ENCODE peak calls at places on chromosomes 5 and 9, in eight cellular contexts. One of them, this sample, is unnamed.

GRCh38 chr5:156647034-156647451 is 203.1 kb upstream of the PPP1R2B start:
- DNase-seq in CD8-positive, alpha-beta T cell: no peak
- DNase-seq in mucosa of descending colon: no peak
- DNase-seq in adipocyte: peak; percentile 11
- DNase-seq in OCI-LY7: no peak
- DNase-seq in H1: no peak
- DNase-seq in stomach: no peak
- DNase-seq in heart right ventricle: no peak
- DNase-seq in this sample: no peak

GRCh38 chr5:137594717-137595116 is 95.6 kb upstream of the SPOCK1 start:
- DNase-seq in CD8-positive, alpha-beta T cell: no peak
- DNase-seq in mucosa of descending colon: no peak
- DNase-seq in adipocyte: peak; percentile 26
- DNase-seq in OCI-LY7: no peak
- DNase-seq in H1: no peak
- DNase-seq in stomach: no peak
- DNase-seq in heart right ventricle: no peak
- DNase-seq in this sample: no peak

GRCh38 chr9:92686954-92687353 is 17.0 kb upstream of the IPPK start:
- DNase-seq in CD8-positive, alpha-beta T cell: no peak
- DNase-seq in mucosa of descending colon: no peak
- DNase-seq in adipocyte: no peak
- DNase-seq in OCI-LY7: peak; percentile 35
- DNase-seq in H1: no peak
- DNase-seq in stomach: no peak
- DNase-seq in heart right ventricle: no peak
- DNase-seq in this sample: no peak

GRCh38 chr5:173671121-173671949 is 54.9 kb upstream of the BOD1 start:
- DNase-seq in CD8-positive, alpha-beta T cell: peak; percentile 29
- DNase-seq in mucosa of descending colon: no peak
- DNase-seq in adipocyte: peak; percentile 24
- DNase-seq in OCI-LY7: no peak
- DNase-seq in H1: no peak
- DNase-seq in stomach: peak; percentile 80
- DNase-seq in heart right ventricle: peak; percentile 47
- DNase-seq in this sample: no peak

GRCh38 chr9:109894444-109894843 is 114.4 kb downstream of the PALM2AKAP2 start:
- DNase-seq in CD8-positive, alpha-beta T cell: no peak
- DNase-seq in mucosa of descending colon: no peak
- DNase-seq in adipocyte: no peak
- DNase-seq in OCI-LY7: no peak
- DNase-seq in H1: no peak
- DNase-seq in stomach: no peak
- DNase-seq in heart right ventricle: no peak
- DNase-seq in this sample: no peak

GRCh38 chr9:4674783-4675182 is 4.6 kb upstream of the CDC37L1 start:
- DNase-seq in CD8-positive, alpha-beta T cell: no peak
- DNase-seq in mucosa of descending colon: no peak
- DNase-seq in adipocyte: peak; percentile 95
- DNase-seq in OCI-LY7: no peak
- DNase-seq in H1: no peak
- DNase-seq in stomach: no peak
- DNase-seq in heart right ventricle: no peak
- DNase-seq in this sample: no peak

GRCh38 chr5:111461934-111462333 is 50.4 kb downstream of the STARD4 start:
- DNase-seq in CD8-positive, alpha-beta T cell: no peak
- DNase-seq in mucosa of descending colon: no peak
- DNase-seq in adipocyte: no peak
- DNase-seq in OCI-LY7: peak; percentile 7
- DNase-seq in H1: no peak
- DNase-seq in stomach: no peak
- DNase-seq in heart right ventricle: no peak
- DNase-seq in this sample: no peak

GRCh38 chr5:170439944-170440269 is 50.7 kb upstream of the KCNMB1 start:
- DNase-seq in CD8-positive, alpha-beta T cell: peak; percentile 2
- DNase-seq in mucosa of descending colon: no peak
- DNase-seq in adipocyte: no peak
- DNase-seq in OCI-LY7: no peak
- DNase-seq in H1: no peak
- DNase-seq in stomach: no peak
- DNase-seq in heart right ventricle: no peak
- DNase-seq in this sample: no peak

GRCh38 chr9:72623156-72623555 is 101.7 kb downstream of the TMC1 start:
- DNase-seq in CD8-positive, alpha-beta T cell: no peak
- DNase-seq in mucosa of descending colon: no peak
- DNase-seq in adipocyte: peak; percentile 18
- DNase-seq in OCI-LY7: no peak
- DNase-seq in H1: no peak
- DNase-seq in stomach: no peak
- DNase-seq in heart right ventricle: no peak
- DNase-seq in this sample: no peak

GRCh38 chr5:107472620-107473064 is 198.1 kb downstream of the EFNA5 start:
- DNase-seq in CD8-positive, alpha-beta T cell: no peak
- DNase-seq in mucosa of descending colon: no peak
- DNase-seq in adipocyte: no peak
- DNase-seq in OCI-LY7: no peak
- DNase-seq in H1: peak; percentile 63
- DNase-seq in stomach: no peak
- DNase-seq in heart right ventricle: no peak
- DNase-seq in this sample: no peak

GRCh38 chr9:112179816-112180215 is 4.7 kb upstream of the SUSD1 start:
- DNase-seq in CD8-positive, alpha-beta T cell: no peak
- DNase-seq in mucosa of descending colon: no peak
- DNase-seq in adipocyte: peak; percentile 50
- DNase-seq in OCI-LY7: no peak
- DNase-seq in H1: no peak
- DNase-seq in stomach: no peak
- DNase-seq in heart right ventricle: no peak
- DNase-seq in this sample: no peak

GRCh38 chr9:104948277-104948676 is 20.3 kb upstream of the ABCA1 start:
- DNase-seq in CD8-positive, alpha-beta T cell: no peak
- DNase-seq in mucosa of descending colon: no peak
- DNase-seq in adipocyte: no peak
- DNase-seq in OCI-LY7: no peak
- DNase-seq in H1: no peak
- DNase-seq in stomach: no peak
- DNase-seq in heart right ventricle: no peak
- DNase-seq in this sample: no peak

GRCh38 chr9:135662758-135663450 is at the start of gene LCN9:
- DNase-seq in CD8-positive, alpha-beta T cell: no peak
- DNase-seq in mucosa of descending colon: no peak
- DNase-seq in adipocyte: peak; percentile 22
- DNase-seq in OCI-LY7: no peak
- DNase-seq in H1: no peak
- DNase-seq in stomach: no peak
- DNase-seq in heart right ventricle: no peak
- DNase-seq in this sample: no peak

GRCh38 chr5:76546497-76547102 is 76.6 kb downstream of the F2RL2 start:
- DNase-seq in CD8-positive, alpha-beta T cell: no peak
- DNase-seq in mucosa of descending colon: no peak
- DNase-seq in adipocyte: no peak
- DNase-seq in OCI-LY7: peak; percentile 11
- DNase-seq in H1: no peak
- DNase-seq in stomach: no peak
- DNase-seq in heart right ventricle: no peak
- DNase-seq in this sample: no peak

GRCh38 chr5:82635561-82636288 is 357.6 kb upstream of the RPS23 start:
- DNase-seq in CD8-positive, alpha-beta T cell: no peak
- DNase-seq in mucosa of descending colon: no peak
- DNase-seq in adipocyte: peak; percentile 79
- DNase-seq in OCI-LY7: no peak
- DNase-seq in H1: no peak
- DNase-seq in stomach: no peak
- DNase-seq in heart right ventricle: no peak
- DNase-seq in this sample: no peak

GRCh38 chr9:127895811-127896210 is 3.6 kb downstream of the ST6GALNAC6 start:
- DNase-seq in CD8-positive, alpha-beta T cell: no peak
- DNase-seq in mucosa of descending colon: no peak
- DNase-seq in adipocyte: no peak
- DNase-seq in OCI-LY7: no peak
- DNase-seq in H1: no peak
- DNase-seq in stomach: no peak
- DNase-seq in heart right ventricle: no peak
- DNase-seq in this sample: no peak

GRCh38 chr9:18238752-18239151 is 235.2 kb upstream of the ADAMTSL1 start:
- DNase-seq in CD8-positive, alpha-beta T cell: no peak
- DNase-seq in mucosa of descending colon: no peak
- DNase-seq in adipocyte: peak; percentile 66
- DNase-seq in OCI-LY7: no peak
- DNase-seq in H1: no peak
- DNase-seq in stomach: no peak
- DNase-seq in heart right ventricle: no peak
- DNase-seq in this sample: no peak

GRCh38 chr5:141821430-141821925 is 56.7 kb downstream of the PCDH1 start:
- DNase-seq in CD8-positive, alpha-beta T cell: no peak
- DNase-seq in mucosa of descending colon: no peak
- DNase-seq in adipocyte: peak; percentile 97
- DNase-seq in OCI-LY7: no peak
- DNase-seq in H1: no peak
- DNase-seq in stomach: no peak
- DNase-seq in heart right ventricle: no peak
- DNase-seq in this sample: no peak

GRCh38 chr9:38390442-38390841 is 2.1 kb upstream of the ALDH1B1 start:
- DNase-seq in CD8-positive, alpha-beta T cell: no peak
- DNase-seq in mucosa of descending colon: no peak
- DNase-seq in adipocyte: no peak
- DNase-seq in OCI-LY7: no peak
- DNase-seq in H1: no peak
- DNase-seq in stomach: no peak
- DNase-seq in heart right ventricle: no peak
- DNase-seq in this sample: no peak

GRCh38 chr9:74824654-74825053 is 63.1 kb downstream of the TRPM6 start:
- DNase-seq in CD8-positive, alpha-beta T cell: no peak
- DNase-seq in mucosa of descending colon: peak; percentile 92
- DNase-seq in adipocyte: peak; percentile 51
- DNase-seq in OCI-LY7: no peak
- DNase-seq in H1: no peak
- DNase-seq in stomach: no peak
- DNase-seq in heart right ventricle: no peak
- DNase-seq in this sample: no peak

GRCh38 chr9:111828193-111828592 is 33.5 kb upstream of the SHOC1 start:
- DNase-seq in CD8-positive, alpha-beta T cell: no peak
- DNase-seq in mucosa of descending colon: peak; percentile 28
- DNase-seq in adipocyte: no peak
- DNase-seq in OCI-LY7: peak; percentile 23
- DNase-seq in H1: no peak
- DNase-seq in stomach: no peak
- DNase-seq in heart right ventricle: no peak
- DNase-seq in this sample: no peak

GRCh38 chr9:94156549-94157407 is 72.5 kb downstream of the PTPDC1 start:
- DNase-seq in CD8-positive, alpha-beta T cell: no peak
- DNase-seq in mucosa of descending colon: peak; percentile 85
- DNase-seq in adipocyte: peak; percentile 55
- DNase-seq in OCI-LY7: no peak
- DNase-seq in H1: no peak
- DNase-seq in stomach: peak; percentile 89
- DNase-seq in heart right ventricle: peak; percentile 71
- DNase-seq in this sample: no peak

GRCh38 chr9:1883004-1883403 is 132.1 kb upstream of the SMARCA2 start:
- DNase-seq in CD8-positive, alpha-beta T cell: no peak
- DNase-seq in mucosa of descending colon: no peak
- DNase-seq in adipocyte: no peak
- DNase-seq in OCI-LY7: no peak
- DNase-seq in H1: no peak
- DNase-seq in stomach: no peak
- DNase-seq in heart right ventricle: no peak
- DNase-seq in this sample: no peak

GRCh38 chr5:177437623-177438022 is 9.0 kb upstream of the PRR7 start:
- DNase-seq in CD8-positive, alpha-beta T cell: no peak
- DNase-seq in mucosa of descending colon: no peak
- DNase-seq in adipocyte: no peak
- DNase-seq in OCI-LY7: no peak
- DNase-seq in H1: no peak
- DNase-seq in stomach: no peak
- DNase-seq in heart right ventricle: no peak
- DNase-seq in this sample: no peak

GRCh38 chr5:543351-543750 is 19.1 kb upstream of the SLC9A3 start:
- DNase-seq in CD8-positive, alpha-beta T cell: no peak
- DNase-seq in mucosa of descending colon: no peak
- DNase-seq in adipocyte: no peak
- DNase-seq in OCI-LY7: no peak
- DNase-seq in H1: no peak
- DNase-seq in stomach: no peak
- DNase-seq in heart right ventricle: peak; percentile 5
- DNase-seq in this sample: no peak

GRCh38 chr9:122846371-122847060 is 18.1 kb upstream of the PDCL start:
- DNase-seq in CD8-positive, alpha-beta T cell: no peak
- DNase-seq in mucosa of descending colon: no peak
- DNase-seq in adipocyte: no peak
- DNase-seq in OCI-LY7: no peak
- DNase-seq in H1: no peak
- DNase-seq in stomach: no peak
- DNase-seq in heart right ventricle: no peak
- DNase-seq in this sample: no peak
- H3K4me3 ChIP-seq in CD8-positive, alpha-beta T cell: no peak overlapping the region
- H3K4me3 ChIP-seq in mucosa of descending colon: no peak overlapping the region
- H3K4me3 ChIP-seq in adipocyte: no peak overlapping the region
- H3K4me3 ChIP-seq in OCI-LY7: no peak overlapping the region
- H3K4me3 ChIP-seq in H1: no peak overlapping the region
- H3K4me3 ChIP-seq in stomach: no peak overlapping the region
- H3K4me3 ChIP-seq in heart right ventricle: no peak overlapping the region
- H3K4me3 ChIP-seq in this sample: no peak overlapping the region

GRCh38 chr9:137339606-137340462 is 37.8 kb upstream of the NRARP start:
- DNase-seq in CD8-positive, alpha-beta T cell: no peak
- DNase-seq in mucosa of descending colon: no peak
- DNase-seq in adipocyte: peak; percentile 13
- DNase-seq in OCI-LY7: no peak
- DNase-seq in H1: no peak
- DNase-seq in stomach: peak; percentile 8
- DNase-seq in heart right ventricle: no peak
- DNase-seq in this sample: no peak
- H3K9me3 ChIP-seq in CD8-positive, alpha-beta T cell: no peaks in the 10 kb centered on the region
- H3K9me3 ChIP-seq in mucosa of descending colon: no peaks in the 10 kb centered on the region
- H3K9me3 ChIP-seq in adipocyte: peaks cover 8% of the 10 kb centered on the region
- H3K9me3 ChIP-seq in OCI-LY7: no peaks in the 10 kb centered on the region
- H3K9me3 ChIP-seq in H1: peaks cover 12% of the 10 kb centered on the region
- H3K9me3 ChIP-seq in stomach: no peaks in the 10 kb centered on the region
- H3K9me3 ChIP-seq in heart right ventricle: no peaks in the 10 kb centered on the region
- H3K9me3 ChIP-seq in this sample: no peaks in the 10 kb centered on the region

GRCh38 chr9:78167356-78167755 is 68.5 kb upstream of the CEP78 start:
- DNase-seq in CD8-positive, alpha-beta T cell: no peak
- DNase-seq in mucosa of descending colon: peak; percentile 40
- DNase-seq in adipocyte: peak; percentile 23
- DNase-seq in OCI-LY7: no peak
- DNase-seq in H1: no peak
- DNase-seq in stomach: peak; percentile 32
- DNase-seq in heart right ventricle: no peak
- DNase-seq in this sample: no peak

GRCh38 chr9:78158286-78158685 is 77.6 kb upstream of the CEP78 start:
- DNase-seq in CD8-positive, alpha-beta T cell: no peak
- DNase-seq in mucosa of descending colon: no peak
- DNase-seq in adipocyte: no peak
- DNase-seq in OCI-LY7: no peak
- DNase-seq in H1: no peak
- DNase-seq in stomach: no peak
- DNase-seq in heart right ventricle: no peak
- DNase-seq in this sample: no peak

GRCh38 chr9:78163834-78164233 is 72.0 kb upstream of the CEP78 start:
- DNase-seq in CD8-positive, alpha-beta T cell: no peak
- DNase-seq in mucosa of descending colon: no peak
- DNase-seq in adipocyte: no peak
- DNase-seq in OCI-LY7: no peak
- DNase-seq in H1: no peak
- DNase-seq in stomach: no peak
- DNase-seq in heart right ventricle: no peak
- DNase-seq in this sample: no peak
- H3K4me1 ChIP-seq in CD8-positive, alpha-beta T cell: no peaks in the 10 kb centered on the region
- H3K4me1 ChIP-seq in mucosa of descending colon: no peaks in the 10 kb centered on the region
- H3K4me1 ChIP-seq in adipocyte: no peaks in the 10 kb centered on the region
- H3K4me1 ChIP-seq in OCI-LY7: no peaks in the 10 kb centered on the region
- H3K4me1 ChIP-seq in H1: no peaks in the 10 kb centered on the region
- H3K4me1 ChIP-seq in stomach: no peaks in the 10 kb centered on the region
- H3K4me1 ChIP-seq in heart right ventricle: no peaks in the 10 kb centered on the region
- H3K4me1 ChIP-seq in this sample: no peaks in the 10 kb centered on the region

GRCh38 chr9:20001058-20001457 is 212.2 kb upstream of the SLC24A2 start:
- DNase-seq in CD8-positive, alpha-beta T cell: no peak
- DNase-seq in mucosa of descending colon: no peak
- DNase-seq in adipocyte: no peak
- DNase-seq in OCI-LY7: no peak
- DNase-seq in H1: no peak
- DNase-seq in stomach: no peak
- DNase-seq in heart right ventricle: no peak
- DNase-seq in this sample: no peak
- H3K4me3 ChIP-seq in CD8-positive, alpha-beta T cell: no peak overlapping the region
- H3K4me3 ChIP-seq in mucosa of descending colon: no peak overlapping the region
- H3K4me3 ChIP-seq in adipocyte: no peak overlapping the region
- H3K4me3 ChIP-seq in OCI-LY7: no peak overlapping the region
- H3K4me3 ChIP-seq in H1: no peak overlapping the region
- H3K4me3 ChIP-seq in stomach: no peak overlapping the region
- H3K4me3 ChIP-seq in heart right ventricle: no peak overlapping the region
- H3K4me3 ChIP-seq in this sample: no peak overlapping the region

This sample was measured in esophagus squamous epithelium.